ENCODE peak calls at places on chromosomes 4 and X, in eight cellular contexts. B is choroid plexus epithelial cell, M is brain microvascular endothelial cell, T is mammary epithelial cell, H is WTC11, G is endodermal cell, Q is glutamatergic neuron, E is BJ. A is an unnamed sample.

GRCh38 chrX:72060196-72060974 is 71.3 kb downstream of the RTL5 start:
- DNase-seq in B (peak), Q (peak), G (peak), T (no peak), H (peak), E (no peak), M (no peak), A (peak)

GRCh38 chrX:71492086-71493065 is 40.5 kb upstream of the OGT start:
- DNase-seq in E (no peak), B (no peak), Q (peak), M (peak), G (no peak), H (no peak), T (peak), A (no peak)

GRCh38 chrX:2445662-2446623 is 54.8 kb downstream of the DHRSX start:
- DNase-seq in T (no peak), H (no peak), M (no peak), B (no peak), E (no peak), Q (no peak), G (no peak), A (no peak)

GRCh38 chr4:13872145-13872544 is 244.6 kb upstream of the BOD1L1 start:
- DNase-seq in Q (no peak), T (peak), M (no peak), B (peak), G (no peak), E (no peak), H (no peak), A (no peak)

GRCh38 chrX:634306-634958 is 3.8 kb downstream of the SHOX start:
- DNase-seq in E (no peak), M (no peak), Q (no peak), H (peak), G (peak), B (no peak), T (no peak), A (peak)

GRCh38 chr4:2715426-2715825 is 40.7 kb downstream of the TNIP2 start:
- DNase-seq in H (no peak), M (no peak), T (no peak), G (no peak), Q (no peak), B (no peak), E (no peak), A (no peak)

GRCh38 chr4:26909369-26909768 is 48.7 kb downstream of the STIM2 start:
- DNase-seq in Q (no peak), B (no peak), H (no peak), M (no peak), E (no peak), T (peak), G (no peak), A (no peak)

GRCh38 chrX:7286461-7286860 is 138.5 kb upstream of the PUDP start:
- DNase-seq in T (no peak), G (no peak), B (peak), Q (no peak), H (no peak), E (no peak), M (no peak), A (no peak)

GRCh38 chr4:106796866-106797265 is 239.2 kb downstream of the DKK2 start:
- DNase-seq in E (peak), G (no peak), T (no peak), Q (no peak), M (no peak), B (no peak), H (no peak), A (no peak)

GRCh38 chr4:165662341-165662740 is 210.7 kb upstream of the TLL1 start:
- DNase-seq in H (no peak), Q (no peak), B (no peak), G (no peak), M (no peak), E (no peak), T (no peak), A (no peak)

GRCh38 chr4:2040391-2041233 is 18.5 kb upstream of the NAT8L start:
- DNase-seq in Q (no peak), H (no peak), T (no peak), B (no peak), E (no peak), G (peak), M (no peak), A (no peak)

GRCh38 chr4:176767183-176767582 is 25.5 kb downstream of the VEGFC start:
- DNase-seq in E (no peak), M (no peak), H (no peak), B (peak), T (no peak), Q (no peak), G (no peak), A (no peak)

DNA sequence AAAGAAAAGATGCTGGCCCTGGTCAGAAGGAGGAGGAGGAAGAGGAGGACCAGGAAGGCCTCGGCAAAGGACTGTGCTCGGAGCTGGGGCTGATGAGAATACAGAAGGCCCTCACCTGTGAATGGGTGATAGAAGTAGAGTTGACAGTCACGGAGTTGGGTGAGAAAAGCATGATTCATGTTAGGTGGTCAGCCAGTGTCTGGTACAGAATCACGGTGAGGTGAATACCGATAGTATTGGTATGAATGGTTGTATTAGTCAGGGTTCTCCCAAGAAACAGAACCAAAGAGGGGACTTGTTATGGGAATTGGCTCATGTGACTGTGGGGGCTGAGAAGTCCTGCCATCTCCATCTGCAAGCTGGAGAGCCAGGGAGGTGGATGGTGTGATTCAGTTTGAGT is 32.5 kb upstream of the FAM156A start:
- DNase-seq in G (no peak), Q (no peak), T (peak), H (no peak), M (no peak), E (no peak), B (no peak), A (no peak)
- TF ChIP-seq CTCF in G (no peak), Q (no peak), T (no peak), H (no peak), M (no peak), E (no peak), B (no peak), A (no peak)

DNA sequence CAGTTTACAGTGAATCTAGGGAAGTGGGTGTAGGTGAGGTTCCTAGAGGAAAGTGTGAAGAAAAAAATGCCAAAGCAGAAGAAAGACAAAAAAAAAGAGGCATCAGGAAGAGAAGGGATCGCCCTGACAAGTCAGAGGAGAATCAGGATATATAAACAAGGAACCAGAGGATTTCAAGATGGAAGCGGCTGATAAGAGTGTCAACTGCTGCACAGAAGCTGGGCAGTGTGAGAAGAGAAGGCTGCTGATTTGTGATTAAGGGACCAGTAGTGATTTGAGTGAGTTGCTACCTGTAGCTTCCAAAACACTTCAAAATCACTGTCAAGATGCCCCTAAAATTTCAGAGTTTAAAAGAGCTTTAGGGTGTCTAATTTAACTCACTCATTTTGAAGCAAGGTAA is 258.2 kb downstream of the PPP3CA start:
- DNase-seq in G (no peak), H (no peak), T (no peak), Q (no peak), E (no peak), M (no peak), B (no peak), A (no peak)
- TF ChIP-seq CTCF in G (no peak), H (no peak), T (no peak), Q (no peak), E (no peak), M (no peak), B (no peak), A (no peak)

DNA sequence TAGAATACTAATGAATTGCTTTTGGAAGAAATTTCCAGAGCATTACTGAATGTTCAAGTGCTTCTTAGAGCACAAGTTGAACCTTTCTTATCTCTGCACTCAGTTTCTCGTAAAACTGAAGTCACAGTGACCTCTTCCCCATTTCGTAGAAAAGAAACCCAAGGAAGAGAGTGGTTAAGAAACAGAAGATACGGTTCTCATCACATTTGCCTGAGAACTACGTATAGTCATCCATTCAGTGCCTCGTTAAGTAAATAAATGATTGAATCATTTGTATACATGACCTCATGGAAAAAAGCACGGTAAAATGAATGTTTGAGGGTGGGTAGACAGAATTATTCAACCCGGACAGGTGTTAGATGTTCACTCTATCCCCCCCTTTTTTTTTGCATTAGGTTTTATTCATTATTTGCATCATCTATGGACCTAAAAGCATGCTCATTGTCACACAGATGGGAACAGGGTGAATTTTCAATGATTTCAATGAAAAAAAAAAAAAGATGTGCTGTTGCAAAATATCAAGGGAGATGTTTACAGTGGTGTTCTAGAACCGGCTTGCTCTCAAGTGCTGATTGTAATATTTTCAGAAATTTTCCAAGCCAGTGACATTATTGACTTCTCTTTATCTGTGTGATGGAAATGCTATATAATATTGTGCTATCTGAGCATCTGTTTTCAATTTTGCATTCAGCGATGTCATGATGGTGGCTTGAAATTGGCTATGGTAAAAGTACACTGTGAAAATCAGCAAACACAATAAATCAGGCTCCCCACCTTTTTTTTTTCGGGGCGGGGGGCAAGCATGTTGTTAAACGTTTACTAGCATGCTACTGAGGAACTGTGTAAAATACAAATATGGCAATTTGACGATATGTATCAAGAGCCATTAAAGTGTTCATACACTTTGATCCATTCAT is 4.3 kb downstream of the RHOH start:
- DNase-seq in Q (no peak), H (no peak), G (no peak), E (no peak), M (no peak), B (peak), T (no peak), A (no peak)
- TF ChIP-seq CTCF in Q (no peak), H (no peak), G (no peak), E (no peak), M (no peak), B (no peak), T (no peak), A (no peak)

DNA sequence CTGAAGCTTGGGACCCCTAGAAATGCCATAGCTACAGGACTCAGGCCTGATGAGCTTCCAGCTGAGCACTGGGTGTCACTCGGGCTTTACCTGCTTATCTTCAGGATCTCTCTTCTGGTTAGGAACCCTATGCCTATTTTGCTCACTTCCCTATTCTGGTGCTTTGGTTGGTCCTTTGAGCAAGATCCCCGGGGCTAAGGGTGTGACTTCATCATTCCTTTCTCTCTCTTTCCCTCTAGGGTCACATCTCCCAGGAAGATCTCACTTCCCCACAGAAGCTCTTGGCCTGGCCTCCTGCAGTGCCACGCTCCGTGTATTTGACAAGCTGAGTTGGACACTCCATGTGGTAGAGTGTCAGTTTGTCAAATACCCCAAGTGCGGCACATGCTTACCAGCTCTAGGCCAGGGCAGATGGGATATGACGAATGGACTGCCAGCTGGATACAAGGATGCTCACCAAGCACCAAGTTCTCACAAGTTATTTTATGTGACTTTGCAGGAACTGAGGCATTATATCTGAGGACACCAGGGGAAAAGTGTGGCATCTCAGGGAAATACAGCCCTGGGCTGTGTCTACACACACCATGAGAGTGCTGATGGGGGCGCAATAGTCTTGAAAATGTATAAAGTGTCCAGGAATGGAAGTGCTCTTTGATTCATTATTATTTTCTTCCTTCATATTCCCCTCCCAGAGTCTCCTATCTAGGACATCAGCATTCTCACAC is 21.1 kb downstream of the VSIG4 start:
- DNase-seq in T (no peak), M (no peak), G (no peak), H (no peak), Q (no peak), B (no peak), E (no peak), A (no peak)
- TF ChIP-seq CTCF in T (no peak), M (no peak), G (no peak), H (no peak), Q (no peak), B (no peak), E (no peak), A (no peak)